ENCODE peak calls at places on chromosomes 1 and 21, in five cellular contexts. N, R, Z, Q and L are unnamed samples.

GRCh38 chr1:93502561-93502960 is 54.6 kb downstream of the FNBP1L start:
- DNase-seq in N (no peak), R (no peak), Z (no peak), Q (peak), L (no peak)

GRCh38 chr1:43147625-43148319 is 24.3 kb downstream of the EBNA1BP2 start:
- DNase-seq in N (peak), R (peak), Z (no peak), Q (peak), L (no peak)

GRCh38 chr21:45013271-45013841 is 61.0 kb upstream of the ADARB1 start:
- DNase-seq in N (no peak), R (no peak), Z (no peak), Q (no peak), L (no peak)

GRCh38 chr1:18203645-18204044 is 96.0 kb downstream of the IGSF21 start:
- DNase-seq in N (no peak), R (no peak), Z (no peak), Q (no peak), L (no peak)

GRCh38 chr1:88985692-88986091 is 6.7 kb downstream of the KYAT3 start:
- DNase-seq in N (no peak), R (no peak), Z (no peak), Q (no peak), L (no peak)

GRCh38 chr1:40870135-40870728 is 8.1 kb upstream of the CITED4 start:
- DNase-seq in N (no peak), R (no peak), Z (no peak), Q (peak), L (no peak)

GRCh38 chr1:162391790-162392563 is 10.4 kb downstream of the C1orf226 start:
- DNase-seq in N (no peak), R (peak), Z (peak), Q (peak), L (no peak)

GRCh38 chr1:119188926-119189325 is 48.5 kb upstream of the WARS2 start:
- DNase-seq in N (no peak), R (no peak), Z (no peak), Q (peak), L (no peak)

GRCh38 chr1:165143437-165144065 is 213.0 kb downstream of the LMX1A start:
- DNase-seq in N (no peak), R (no peak), Z (no peak), Q (peak), L (no peak)

GRCh38 chr1:31952825-31953220 is 14.7 kb upstream of the PTP4A2 start:
- DNase-seq in N (no peak), R (no peak), Z (no peak), Q (no peak), L (no peak)

GRCh38 chr1:98975113-98975512 is 29.5 kb downstream of the PLPPR5 start:
- DNase-seq in N (no peak), R (no peak), Z (no peak), Q (no peak), L (no peak)

GRCh38 chr1:228863776-228864175 is 128.5 kb downstream of the RHOU start:
- DNase-seq in N (no peak), R (no peak), Z (no peak), Q (no peak), L (no peak)

GRCh38 chr1:110339427-110340206 is 440 bp downstream of the RBM15 start:
- DNase-seq in N (no peak), R (peak), Z (peak), Q (peak), L (no peak)

GRCh38 chr1:167252986-167253385 is 32.3 kb downstream of the POU2F1 start:
- DNase-seq in N (no peak), R (no peak), Z (no peak), Q (no peak), L (no peak)

GRCh38 chr1:67469431-67469830 is 39.2 kb upstream of the SERBP1 start:
- DNase-seq in N (no peak), R (no peak), Z (no peak), Q (no peak), L (no peak)

GRCh38 chr1:205142105-205142475 is 20.3 kb upstream of the RBBP5 start:
- DNase-seq in N (no peak), R (no peak), Z (no peak), Q (no peak), L (no peak)

GRCh38 chr1:62725255-62725654 is 37.1 kb upstream of the DOCK7 start:
- DNase-seq in N (no peak), R (no peak), Z (no peak), Q (peak), L (no peak)

GRCh38 chr1:16719571-16720402 is 20.5 kb upstream of the RNU1-4 start:
- DNase-seq in N (no peak), R (no peak), Z (no peak), Q (no peak), L (no peak)

GRCh38 chr1:68210027-68210426 is 22.3 kb downstream of the WLS start:
- DNase-seq in N (no peak), R (no peak), Z (no peak), Q (no peak), L (no peak)

GRCh38 chr1:14780271-14780670 is 181.8 kb downstream of the KAZN start:
- DNase-seq in N (no peak), R (no peak), Z (no peak), Q (peak), L (no peak)

GRCh38 chr21:39173999-39174398 is 9.3 kb downstream of the PSMG1 start:
- DNase-seq in N (no peak), R (no peak), Z (no peak), Q (no peak), L (no peak)